ENCODE peak calls at places on chromosomes 1 and 21, in ten cellular contexts. W, H, N, L, M, T, Q, B, C and K are unnamed samples. For H3K27me3, the result is how much of the 10 kb centered on the place peaks cover.

GRCh38 chr1:89715677-89716076 is 82.8 kb downstream of the LRRC8C start:
- DNase-seq in W (no peak), H (no peak), N (no peak), L (no peak), M (no peak), T (no peak), Q (no peak), B (no peak), C (no peak), K (no peak)

GRCh38 chr1:75711846-75712245 is 12.7 kb upstream of the ACADM start:
- DNase-seq in W (no peak), H (no peak), N (no peak), L (no peak), M (no peak), T (no peak), Q (no peak), B (no peak), C (no peak), K (no peak)

GRCh38 chr1:95197616-95198252 is 36.3 kb upstream of the RWDD3 start:
- DNase-seq in W (no peak), H (no peak), N (no peak), L (peak), M (no peak), T (no peak), Q (no peak), B (no peak), C (peak), K (no peak)

GRCh38 chr1:81032973-81033425 is 767.7 kb upstream of the ADGRL2 start:
- DNase-seq in W (no peak), H (no peak), N (no peak), L (no peak), M (no peak), T (no peak), Q (no peak), B (no peak), C (no peak), K (no peak)

GRCh38 chr1:214933375-214933774 is 149.2 kb upstream of the KCNK2 start:
- DNase-seq in W (no peak), H (no peak), N (no peak), L (no peak), M (no peak), T (no peak), Q (no peak), B (no peak), C (no peak), K (no peak)

GRCh38 chr1:29239142-29239541 is 2.8 kb downstream of the PTPRU start:
- DNase-seq in W (peak), H (peak), N (peak), L (peak), M (no peak), T (no peak), Q (no peak), B (peak), C (no peak), K (no peak)

GRCh38 chr1:164087893-164088292 is 471.1 kb upstream of the PBX1 start:
- DNase-seq in W (no peak), H (no peak), N (no peak), L (no peak), M (no peak), T (no peak), Q (no peak), B (no peak), C (no peak), K (no peak)

GRCh38 chr21:27315373-27315772 is 348.5 kb upstream of the ADAMTS5 start:
- DNase-seq in W (no peak), H (no peak), N (no peak), L (no peak), M (no peak), T (no peak), Q (no peak), B (no peak), C (no peak), K (no peak)

GRCh38 chr1:160135051-160135592 is 16.3 kb upstream of the ATP1A4 start:
- DNase-seq in W (no peak), H (no peak), N (no peak), L (no peak), M (no peak), T (no peak), Q (no peak), B (peak), C (no peak), K (no peak)

GRCh38 chr1:174883361-174883760 is 116.4 kb upstream of the CACYBP start:
- DNase-seq in W (peak), H (no peak), N (no peak), L (no peak), M (no peak), T (no peak), Q (no peak), B (no peak), C (peak), K (no peak)

GRCh38 chr1:229111703-229112319 is 159.1 kb upstream of the RAB4A start:
- DNase-seq in W (no peak), H (no peak), N (no peak), L (no peak), M (no peak), T (no peak), Q (no peak), B (no peak), C (no peak), K (no peak)

GRCh38 chr1:27555700-27556424 is 48.1 kb downstream of the AHDC1 start:
- DNase-seq in W (no peak), H (no peak), N (no peak), L (no peak), M (no peak), T (peak), Q (peak), B (no peak), C (no peak), K (peak)

GRCh38 chr1:116516631-116517030 is 54.2 kb downstream of the CD58 start:
- DNase-seq in W (no peak), H (no peak), N (no peak), L (no peak), M (no peak), T (no peak), Q (no peak), B (no peak), C (no peak), K (no peak)

GRCh38 chr1:223135176-223135575 is 7.9 kb downstream of the TLR5 start:
- DNase-seq in W (no peak), H (peak), N (peak), L (no peak), M (peak), T (no peak), Q (no peak), B (no peak), C (peak), K (no peak)

GRCh38 chr1:150981805-150982712 is at the start of gene ANXA9:
- DNase-seq in W (peak), H (no peak), N (no peak), L (no peak), M (peak), T (no peak), Q (peak), B (no peak), C (no peak), K (no peak)

DNA sequence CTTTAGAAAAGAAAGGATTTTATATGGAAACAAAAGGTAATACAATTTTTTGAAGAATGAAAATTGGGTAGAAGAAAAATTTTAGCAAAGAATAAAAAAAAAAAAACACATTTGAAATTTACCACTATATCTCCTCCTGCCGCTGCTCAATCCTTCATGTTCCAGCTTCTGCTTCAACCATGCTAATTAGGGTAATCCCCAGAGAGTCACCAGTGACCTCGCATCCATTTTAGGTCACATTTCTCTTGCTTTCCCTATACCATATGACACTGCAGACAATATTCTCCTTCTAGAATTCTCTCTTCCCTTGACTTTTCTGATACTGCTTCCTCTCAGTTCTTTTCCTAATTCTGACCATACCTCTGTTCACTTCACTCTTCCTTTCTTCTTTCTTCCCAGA is 237.1 kb downstream of the USH2A start:
- DNase-seq in W (no peak), H (no peak), N (no peak), L (no peak), M (no peak), T (no peak), Q (no peak), B (no peak), C (no peak), K (no peak)
- TF ChIP-seq CTCF in W (no peak), H (no peak), N (no peak), L (no peak), M (no peak), T (no peak), Q (no peak), B (no peak), C (no peak), K (no peak)

GRCh38 chr1:169690489-169690888 is 20.9 kb downstream of the SELL start:
- DNase-seq in W (no peak), H (no peak), N (no peak), L (no peak), M (no peak), T (no peak), Q (no peak), B (no peak), C (no peak), K (no peak)
- H3K27me3 ChIP-seq in W (under half), H (under half), N (under half), L (under half), M (under half), T (under half), Q (under half), B (under half), C (under half), K (under half)

GRCh38 chr1:230794871-230795645 is 47.9 kb downstream of the CAPN9 start:
- DNase-seq in W (peak), H (no peak), N (no peak), L (no peak), M (no peak), T (no peak), Q (no peak), B (no peak), C (no peak), K (no peak)

GRCh38 chr1:230798491-230798890 is 51.3 kb downstream of the CAPN9 start:
- DNase-seq in W (peak), H (no peak), N (no peak), L (no peak), M (no peak), T (no peak), Q (no peak), B (no peak), C (no peak), K (no peak)

GRCh38 chr1:230796626-230797025 is 49.4 kb downstream of the CAPN9 start:
- DNase-seq in W (peak), H (no peak), N (no peak), L (no peak), M (no peak), T (no peak), Q (no peak), B (no peak), C (no peak), K (no peak)

GRCh38 chr1:230798187-230798484 is 50.9 kb downstream of the CAPN9 start:
- DNase-seq in W (no peak), H (no peak), N (no peak), L (no peak), M (no peak), T (no peak), Q (no peak), B (no peak), C (no peak), K (no peak)

DNA sequence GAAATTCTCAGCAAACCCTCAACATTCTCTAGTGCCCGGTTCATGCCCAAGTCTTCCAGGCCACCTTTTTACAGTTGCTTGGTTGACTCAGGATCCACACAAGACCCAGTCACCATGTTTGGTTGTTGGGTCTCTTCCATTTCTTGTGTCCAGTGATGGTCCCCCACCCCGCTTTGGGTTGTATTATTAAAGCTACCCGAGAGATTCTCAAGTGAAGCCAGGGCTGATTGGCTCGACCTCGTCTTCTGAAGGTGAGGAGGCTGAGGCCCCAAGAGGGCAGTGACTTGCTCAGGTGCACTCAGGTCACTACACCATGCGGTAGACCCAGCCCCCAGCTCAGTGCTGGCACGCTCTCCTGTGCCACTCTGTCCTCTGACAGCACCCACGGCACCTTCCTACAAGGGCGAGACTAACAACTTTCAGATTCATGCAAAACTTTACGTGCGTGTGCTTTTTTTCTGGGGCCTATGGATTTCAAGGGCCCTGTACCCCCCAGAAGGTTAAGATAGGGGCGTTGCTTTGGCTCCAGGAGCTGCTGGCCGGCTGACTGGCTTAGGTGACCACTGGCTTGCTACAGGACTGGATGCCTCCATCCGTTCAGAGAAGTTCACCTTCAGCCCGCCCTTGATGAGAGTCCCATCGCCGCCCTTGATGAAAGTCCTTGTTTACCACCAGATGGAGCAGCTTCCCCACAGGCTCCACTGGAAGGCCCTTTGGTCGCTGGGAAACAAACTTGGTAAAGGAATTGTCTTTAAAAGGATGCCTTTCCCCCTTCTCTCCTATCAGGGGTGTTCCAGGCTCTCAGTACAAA is 50.4 kb downstream of the CAPN9 start:
- DNase-seq in W (peak), H (peak), N (peak), L (peak), M (peak), T (no peak), Q (peak), B (no peak), C (peak), K (no peak)
- H3K27ac ChIP-seq in W (no peak), H (no peak), N (no peak), L (no peak), M (no peak), T (no peak), Q (no peak), B (no peak), C (no peak), K (no peak)

DNA sequence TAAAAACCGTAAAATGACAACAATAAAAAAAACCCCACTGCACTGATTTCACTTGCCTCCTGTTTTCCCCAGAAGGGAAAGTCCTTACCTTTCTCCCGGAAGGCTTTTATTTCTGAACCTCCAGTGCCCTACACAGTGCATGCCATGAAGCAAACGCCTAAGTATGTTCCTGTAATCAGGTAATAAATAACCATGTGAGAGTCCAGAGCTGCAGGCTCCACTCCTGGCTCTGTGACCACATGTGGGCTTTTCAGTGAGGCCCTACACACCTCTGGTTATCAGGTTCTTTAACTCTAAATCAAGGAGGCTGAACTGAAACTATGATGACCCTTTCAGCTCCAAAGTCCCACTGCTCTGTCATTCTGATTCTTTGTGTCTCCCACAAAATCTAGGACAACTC is 20.8 kb upstream of the NR5A2 start:
- DNase-seq in W (no peak), H (no peak), N (no peak), L (no peak), M (no peak), T (no peak), Q (no peak), B (no peak), C (no peak), K (no peak)
- TF ChIP-seq CTCF in W (no peak), H (no peak), N (no peak), L (no peak), M (no peak), T (no peak), Q (no peak), B (no peak), C (no peak), K (no peak)

GRCh38 chr1:3925762-3926161 is 25.7 kb upstream of the C1orf174 start:
- DNase-seq in W (no peak), H (no peak), N (no peak), L (no peak), M (no peak), T (no peak), Q (no peak), B (peak), C (no peak), K (no peak)
- H3K27me3 ChIP-seq in W (under half), H (under half), N (under half), L (under half), M (under half), T (under half), Q (under half), B (under half), C (under half), K (under half)

GRCh38 chr1:212938846-212939245 is 11.5 kb upstream of the VASH2 start:
- DNase-seq in W (no peak), H (no peak), N (no peak), L (no peak), M (no peak), T (no peak), Q (no peak), B (peak), C (no peak), K (no peak)
- H3K27ac ChIP-seq in W (no peak), H (no peak), N (no peak), L (no peak), M (no peak), T (no peak), Q (no peak), B (no peak), C (no peak), K (no peak)

DNA sequence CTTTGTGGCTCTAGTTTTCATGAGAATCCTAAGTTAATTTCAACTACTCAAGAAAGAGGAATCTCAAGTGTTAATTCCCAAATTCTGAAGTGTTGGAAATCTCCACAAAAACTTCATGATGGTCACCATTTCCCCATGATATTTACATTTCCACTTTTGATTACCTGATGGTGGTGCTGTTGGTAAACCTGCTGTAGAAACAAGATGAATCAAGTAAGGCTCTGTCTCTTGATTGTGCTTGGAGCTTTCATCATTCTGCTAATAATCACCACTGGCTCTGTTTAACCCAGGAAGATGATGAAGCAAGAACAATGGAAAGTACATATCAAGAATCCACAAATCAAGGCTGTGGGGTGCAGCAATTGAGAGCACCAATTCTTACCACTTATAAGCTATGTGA is 77.8 kb downstream of the C4BPA start:
- DNase-seq in W (no peak), H (no peak), N (no peak), L (no peak), M (no peak), T (no peak), Q (no peak), B (no peak), C (no peak), K (no peak)
- TF ChIP-seq CTCF in W (peak), H (no peak), N (no peak), L (peak), M (no peak), T (peak), Q (no peak), B (no peak), C (no peak), K (peak)

GRCh38 chr1:6107409-6108356 is 62.0 kb downstream of the KCNAB2 start:
- DNase-seq in W (no peak), H (no peak), N (no peak), L (no peak), M (no peak), T (no peak), Q (no peak), B (no peak), C (no peak), K (no peak)
- H3K27me3 ChIP-seq in W (under half), H (under half), N (under half), L (under half), M (under half), T (under half), Q (under half), B (under half), C (under half), K (under half)

GRCh38 chr1:19529570-19530145 is 44.3 kb upstream of the CAPZB start:
- DNase-seq in W (no peak), H (no peak), N (no peak), L (no peak), M (no peak), T (no peak), Q (no peak), B (no peak), C (no peak), K (no peak)
- H3K27ac ChIP-seq in W (no peak), H (no peak), N (no peak), L (no peak), M (peak), T (no peak), Q (no peak), B (peak), C (no peak), K (no peak)

GRCh38 chr1:24300971-24301370 is 18.2 kb upstream of the GRHL3 start:
- DNase-seq in W (no peak), H (peak), N (peak), L (no peak), M (no peak), T (no peak), Q (no peak), B (peak), C (no peak), K (no peak)
- TF ChIP-seq CTCF in W (no peak), H (no peak), N (no peak), L (no peak), M (no peak), T (no peak), Q (no peak), B (no peak), C (no peak), K (no peak)